ENCODE peak calls at places on chromosomes 11 and 22, in four cellular contexts. S is dorsolateral prefrontal cortex, Q is cardiac fibroblast, D is GM13976. U is an unnamed sample.

GRCh38 chr22:27431896-27432295 is 369.7 kb downstream of the MN1 start:
- DNase-seq in S (no peak), Q (peak), D (no peak), U (no peak)

GRCh38 chr11:47507016-47507631 is 45.8 kb downstream of the CELF1 start:
- DNase-seq in S (no peak), Q (peak), D (peak), U (no peak)

GRCh38 chr11:124415356-124415923 is 9.2 kb downstream of the OR8B4 start:
- DNase-seq in S (no peak), Q (peak), D (peak), U (no peak)

GRCh38 chr11:4063348-4063747 is 31.3 kb upstream of the RRM1 start:
- DNase-seq in S (no peak), Q (peak), D (no peak), U (no peak)

GRCh38 chr22:39738746-39739145 is 154.8 kb downstream of the ENTHD1 start:
- DNase-seq in S (no peak), Q (peak), D (no peak), U (no peak)

GRCh38 chr22:42930810-42931420 is 73.8 kb upstream of the ARFGAP3 start:
- DNase-seq in S (no peak), Q (peak), D (no peak), U (no peak)

GRCh38 chr11:43632171-43632570 is 48.4 kb upstream of the HSD17B12 start:
- DNase-seq in S (no peak), Q (peak), D (no peak), U (no peak)

GRCh38 chr11:118660646-118661424 is 18.6 kb downstream of the TREH start:
- DNase-seq in S (peak), Q (no peak), D (no peak), U (no peak)

GRCh38 chr11:114061053-114062049 is 1.8 kb downstream of the ZBTB16 start:
- DNase-seq in S (no peak), Q (peak), D (no peak), U (no peak)

GRCh38 chr11:102983491-102983890 is 28.0 kb upstream of the MMP13 start:
- DNase-seq in S (no peak), Q (no peak), D (no peak), U (no peak)

GRCh38 chr11:18669211-18669593 is 29.4 kb upstream of the TMEM86A start:
- DNase-seq in S (no peak), Q (peak), D (no peak), U (no peak)

GRCh38 chr22:24761888-24762675 is 12.4 kb downstream of the PIWIL3 start:
- DNase-seq in S (no peak), Q (peak), D (no peak), U (no peak)

GRCh38 chr11:102914238-102915043 is 39.7 kb upstream of the MMP12 start:
- DNase-seq in S (no peak), Q (peak), D (peak), U (no peak)

GRCh38 chr22:29202231-29203192 is 3.2 kb upstream of the EMID1 start:
- DNase-seq in S (peak), Q (peak), D (peak), U (no peak)

GRCh38 chr22:29607426-29607825 is 4.0 kb downstream of the NF2 start:
- DNase-seq in S (no peak), Q (peak), D (no peak), U (no peak)

GRCh38 chr22:30940655-30941362 is 27.8 kb downstream of the MORC2 start:
- DNase-seq in S (no peak), Q (no peak), D (no peak), U (no peak)

GRCh38 chr11:81874627-81875026 is 859.0 kb downstream of the FAM181B start:
- DNase-seq in S (no peak), Q (no peak), D (no peak), U (no peak)

GRCh38 chr11:21396351-21397008 is 727.1 kb downstream of the NELL1 start:
- DNase-seq in S (no peak), Q (no peak), D (no peak), U (no peak)

GRCh38 chr22:35317680-35318290 is 18.1 kb downstream of the TOM1 start:
- DNase-seq in S (no peak), Q (no peak), D (no peak), U (no peak)

GRCh38 chr11:27699242-27699925 is 871 bp downstream of the BDNF start:
- DNase-seq in S (no peak), Q (no peak), D (no peak), U (no peak)

GRCh38 chr11:62806611-62807121 is 1.4 kb upstream of the NXF1 start:
- DNase-seq in S (no peak), Q (peak), D (no peak), U (no peak)

GRCh38 chr11:129950319-129951034 is 52.2 kb downstream of the PRDM10 start:
- DNase-seq in S (peak), Q (peak), D (no peak), U (peak)

GRCh38 chr11:61369372-61370348 is 7.5 kb downstream of the TMEM138 start:
- DNase-seq in S (no peak), Q (peak), D (no peak), U (no peak)

GRCh38 chr11:102836290-102836875 is 7.0 kb downstream of the MMP3 start:
- DNase-seq in S (no peak), Q (peak), D (no peak), U (no peak)

GRCh38 chr11:87176044-87176443 is 138.3 kb downstream of the TMEM135 start:
- DNase-seq in S (no peak), Q (no peak), D (no peak), U (no peak)

GRCh38 chr11:8219257-8220021 is 44.2 kb downstream of the LMO1 start:
- DNase-seq in S (peak), Q (peak), D (peak), U (no peak)

GRCh38 chr11:76208829-76209670 is 2.7 kb upstream of the WNT11 start:
- DNase-seq in S (no peak), Q (peak), D (peak), U (no peak)

GRCh38 chr11:19628018-19628417 is 84.6 kb upstream of the NAV2 start:
- DNase-seq in S (no peak), Q (peak), D (no peak), U (no peak)

GRCh38 chr11:25247336-25247735 is 750.5 kb downstream of the LUZP2 start:
- DNase-seq in S (no peak), Q (peak), D (no peak), U (no peak)

GRCh38 chr22:37148031-37148651 is 1.6 kb downstream of the IL2RB start:
- DNase-seq in S (no peak), Q (no peak), D (no peak), U (no peak)

GRCh38 chr11:76628408-76628947 is 42.1 kb downstream of the LRRC32 start:
- DNase-seq in S (no peak), Q (no peak), D (no peak), U (no peak)

GRCh38 chr11:121892863-121893262 is 223.2 kb downstream of the BLID start:
- DNase-seq in S (no peak), Q (peak), D (no peak), U (no peak)

U was measured in hypothalamus.